ENCODE peak calls at places on chromosomes 7 and 10, in six cellular contexts. D, Q, J, Y, R and S are unnamed samples.

GRCh38 chr10:60376221-60376620 is 13.5 kb downstream of the ANK3 start:
- DNase-seq in D (no peak), Q (no peak), J (no peak), Y (no peak), R (no peak), S (no peak)

GRCh38 chr7:32890553-32891045 is 961 bp downstream of the KBTBD2 start:
- DNase-seq in D (peak; percentile 16), Q (no peak), J (no peak), Y (no peak), R (no peak), S (peak; percentile 65)

GRCh38 chr7:26648429-26649015 is 215.9 kb downstream of the SKAP2 start:
- DNase-seq in D (no peak), Q (no peak), J (no peak), Y (no peak), R (no peak), S (no peak)

GRCh38 chr10:23448802-23449570 is 10.1 kb downstream of the OTUD1 start:
- DNase-seq in D (no peak), Q (no peak), J (no peak), Y (no peak), R (no peak), S (no peak)

GRCh38 chr7:98209166-98209920 is 1.9 kb upstream of the BHLHA15 start:
- DNase-seq in D (no peak), Q (no peak), J (no peak), Y (no peak), R (no peak), S (peak; percentile 16)

GRCh38 chr10:104809288-104810090 is 168.4 kb downstream of the SORCS3 start:
- DNase-seq in D (no peak), Q (no peak), J (no peak), Y (no peak), R (no peak), S (no peak)

GRCh38 chr10:81876253-81876731 is 1.3 kb downstream of the NRG3 start:
- DNase-seq in D (no peak), Q (no peak), J (no peak), Y (no peak), R (no peak), S (no peak)

GRCh38 chr10:62853710-62854109 is 37.5 kb upstream of the EGR2 start:
- DNase-seq in D (no peak), Q (no peak), J (no peak), Y (no peak), R (no peak), S (no peak)

GRCh38 chr7:75757298-75757676 is 14.7 kb downstream of the CCL26 start:
- DNase-seq in D (no peak), Q (no peak), J (no peak), Y (no peak), R (no peak), S (no peak)

GRCh38 chr10:9613338-9613737 is 1404.3 kb upstream of the CELF2 start:
- DNase-seq in D (no peak), Q (no peak), J (no peak), Y (no peak), R (no peak), S (no peak)

GRCh38 chr7:148670807-148671206 is 27.9 kb upstream of the CUL1 start:
- DNase-seq in D (no peak), Q (no peak), J (no peak), Y (no peak), R (no peak), S (no peak)

GRCh38 chr7:99419323-99420021 is 10.7 kb downstream of the BUD31 start:
- DNase-seq in D (no peak), Q (no peak), J (no peak), Y (no peak), R (no peak), S (peak; percentile 74)
- TF ChIP-seq CTCF in D (no peak), Q (no peak), J (no peak), Y (no peak), R (no peak), S (no peak)

GRCh38 chr7:14083761-14084160 is 94.3 kb upstream of the ETV1 start:
- DNase-seq in D (no peak), Q (no peak), J (no peak), Y (no peak), R (no peak), S (no peak)

DNA sequence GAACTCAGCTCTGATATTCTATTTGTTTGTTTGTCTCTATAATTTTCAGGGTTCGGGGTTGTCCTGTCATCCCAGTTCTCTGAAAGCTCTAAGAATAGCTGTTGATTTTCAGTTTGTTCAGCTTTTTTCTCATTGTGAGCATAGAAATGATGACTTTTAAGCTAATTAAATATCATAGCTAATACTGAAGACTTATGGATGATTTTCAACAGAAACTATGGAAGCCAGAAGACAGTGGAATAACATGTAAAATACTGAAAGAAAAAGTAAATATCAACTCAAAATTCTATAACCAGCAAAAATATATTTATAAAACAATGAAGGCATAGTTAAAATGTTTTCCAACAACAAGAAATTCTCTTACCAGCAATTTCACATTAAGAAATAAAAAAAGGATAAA is 96.4 kb upstream of the ETV1 start:
- DNase-seq in D (no peak), Q (no peak), J (no peak), Y (no peak), R (no peak), S (no peak)
- H3K9me3 ChIP-seq in D (peaks cover 7% of the 10 kb centered on the region), Q (no peaks in the 10 kb centered on the region), J (no peaks in the 10 kb centered on the region), Y (peaks cover 13% of the 10 kb centered on the region), R (peaks cover 14% of the 10 kb centered on the region), S (peaks cover 3% of the 10 kb centered on the region)

GRCh38 chr7:55199418-55199817 is 165.7 kb upstream of the LANCL2 start:
- DNase-seq in D (no peak), Q (no peak), J (no peak), Y (no peak), R (no peak), S (no peak)

GRCh38 chr7:55200441-55200840 is 164.7 kb upstream of the LANCL2 start:
- DNase-seq in D (no peak), Q (no peak), J (no peak), Y (no peak), R (no peak), S (no peak)

GRCh38 chr7:55205124-55205955 is 159.8 kb upstream of the LANCL2 start:
- DNase-seq in D (no peak), Q (no peak), J (no peak), Y (no peak), R (no peak), S (no peak)

GRCh38 chr7:55203300-55203699 is 161.8 kb upstream of the LANCL2 start:
- DNase-seq in D (no peak), Q (no peak), J (no peak), Y (no peak), R (no peak), S (no peak)

DNA sequence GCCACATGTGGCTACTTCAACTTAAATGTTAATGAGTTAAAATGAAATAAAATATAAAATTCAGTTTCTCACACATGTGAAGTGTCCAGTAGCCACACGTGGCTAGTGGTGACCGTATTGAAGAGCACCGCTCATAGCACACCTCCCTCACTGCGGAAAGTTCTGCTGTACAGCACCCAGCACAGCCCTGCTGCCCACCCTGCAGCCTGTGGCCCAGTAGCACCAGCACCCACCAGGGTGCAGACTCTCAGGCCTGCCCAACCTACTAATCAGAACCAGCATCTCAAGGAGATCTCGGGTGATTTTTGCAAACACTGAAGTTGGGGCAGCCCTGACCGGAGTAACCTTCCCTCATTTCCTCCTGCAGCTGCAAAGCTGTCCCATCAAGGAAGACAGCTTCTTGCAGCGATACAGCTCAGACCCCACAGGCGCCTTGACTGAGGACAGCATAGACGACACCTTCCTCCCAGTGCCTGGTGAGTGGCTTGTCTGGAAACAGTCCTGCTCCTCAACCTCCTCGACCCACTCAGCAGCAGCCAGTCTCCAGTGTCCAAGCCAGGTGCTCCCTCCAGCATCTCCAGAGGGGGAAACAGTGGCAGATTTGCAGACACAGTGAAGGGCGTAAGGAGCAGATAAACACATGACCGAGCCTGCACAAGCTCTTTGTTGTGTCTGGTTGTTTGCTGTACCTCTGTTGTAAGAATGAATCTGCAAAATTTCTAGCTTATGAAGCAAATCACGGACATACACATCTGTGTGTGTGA is 162.8 kb upstream of the LANCL2 start:
- DNase-seq in D (no peak), Q (no peak), J (no peak), Y (no peak), R (no peak), S (no peak)
- TF ChIP-seq POLR2A in D (no peak), Q (no peak), J (no peak), Y (no peak), R (no peak), S (no peak)

GRCh38 chr7:5215313-5215712 is 25.3 kb downstream of the WIPI2 start:
- DNase-seq in D (no peak), Q (peak; percentile 19), J (no peak), Y (no peak), R (no peak), S (no peak)

GRCh38 chr7:5213286-5213645 is 23.2 kb downstream of the WIPI2 start:
- DNase-seq in D (no peak), Q (peak; percentile 25), J (no peak), Y (no peak), R (no peak), S (peak; percentile 58)

GRCh38 chr7:5214641-5215040 is 24.6 kb downstream of the WIPI2 start:
- DNase-seq in D (no peak), Q (peak; percentile 7), J (no peak), Y (no peak), R (no peak), S (no peak)

GRCh38 chr7:5212633-5213285 is 22.7 kb downstream of the WIPI2 start:
- DNase-seq in D (no peak), Q (peak; percentile 33), J (no peak), Y (no peak), R (no peak), S (no peak)

GRCh38 chr7:5214236-5214635 is 24.2 kb downstream of the WIPI2 start:
- DNase-seq in D (no peak), Q (peak; percentile 28), J (no peak), Y (no peak), R (no peak), S (no peak)
- TF ChIP-seq CTCF in D (no peak), Q (no peak), J (no peak), Y (no peak), R (no peak), S (no peak)

DNA sequence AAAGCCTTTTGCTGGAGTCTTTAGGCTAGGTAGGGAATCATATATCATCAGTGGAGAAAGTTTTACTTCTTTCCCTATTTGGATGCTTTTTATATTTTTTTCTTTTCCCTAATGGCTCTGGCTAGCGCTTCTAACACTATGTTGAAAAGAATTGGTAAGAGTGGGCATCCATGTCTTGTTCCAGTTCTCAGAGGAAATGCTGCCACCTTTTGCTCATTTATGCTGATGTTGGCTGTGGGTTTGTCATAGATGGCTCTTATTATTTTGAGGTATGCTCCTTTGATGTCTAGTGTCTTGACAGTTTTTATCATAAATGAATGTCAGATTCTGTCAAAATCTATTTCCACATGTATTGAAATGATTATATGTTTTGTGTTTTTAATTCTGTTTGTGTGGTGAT is 1544.1 kb downstream of the REEP3 start:
- DNase-seq in D (no peak), Q (no peak), J (no peak), Y (no peak), R (no peak), S (no peak)
- H3K9me3 ChIP-seq in D (no peaks in the 10 kb centered on the region), Q (no peaks in the 10 kb centered on the region), J (no peaks in the 10 kb centered on the region), Y (no peaks in the 10 kb centered on the region), R (no peaks in the 10 kb centered on the region), S (no peaks in the 10 kb centered on the region)

DNA sequence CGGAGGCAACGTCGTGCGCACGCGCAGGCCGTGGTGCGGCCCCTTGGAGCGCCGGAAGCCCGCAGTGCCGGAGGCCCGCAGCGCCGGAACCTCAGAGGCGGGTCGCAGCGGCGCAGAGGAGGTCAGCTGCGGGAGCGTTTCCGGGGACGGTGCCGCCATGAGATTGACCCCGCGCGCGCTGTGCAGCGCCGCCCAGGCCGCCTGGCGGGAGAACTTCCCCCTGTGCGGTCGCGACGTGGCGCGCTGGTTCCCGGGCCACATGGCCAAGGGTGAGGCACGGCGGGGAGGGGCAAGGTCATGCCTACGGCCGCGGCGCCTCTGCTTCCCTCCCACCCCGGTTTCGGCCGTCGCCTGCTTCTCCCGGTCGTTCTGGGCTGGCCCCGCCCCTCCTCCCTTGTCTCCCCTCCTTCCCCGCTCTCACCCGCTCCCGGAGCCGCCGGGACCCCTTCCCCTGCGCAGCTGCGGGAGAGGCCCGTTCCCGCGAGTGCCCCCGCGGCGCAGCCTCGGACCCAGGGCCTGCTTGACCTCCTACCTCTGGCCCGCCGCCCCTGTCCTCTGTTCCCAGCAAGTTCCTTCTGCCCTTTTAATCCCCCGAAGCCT is at the start of gene MTG1:
- DNase-seq in D (peak; percentile 96), Q (peak; percentile 97), J (peak; percentile 95), Y (peak; percentile 96), R (peak; percentile 95), S (peak; percentile 94)
- TF ChIP-seq POLR2A in D (peak; percentile 62), Q (peak; percentile 72), J (peak; percentile 59), Y (no peak), R (no peak), S (no peak)